ENCODE peak calls at places on chromosomes 16 and 17, in four cellular contexts. P is brain microvascular endothelial cell, X is tibial artery, D is GM12865. J is an unnamed sample.

GRCh38 chr17:77269696-77270681 is 129.2 kb downstream of the SEC14L1 start:
- DNase-seq in P (no peak), X (no peak), D (no peak), J (no peak)

GRCh38 chr16:17949713-17950112 is 386.8 kb downstream of the NPIPA8 start:
- DNase-seq in P (no peak), X (no peak), D (no peak), J (no peak)

GRCh38 chr16:1923299-1924034 is 5.3 kb upstream of the HS3ST6 start:
- DNase-seq in P (no peak), X (no peak), D (no peak), J (no peak)

GRCh38 chr17:40873801-40874200 is 6.8 kb upstream of the KRT12 start:
- DNase-seq in P (no peak), X (no peak), D (no peak), J (no peak)

GRCh38 chr17:76480676-76481075 is 13.3 kb downstream of the AANAT start:
- DNase-seq in P (no peak), X (no peak), D (peak), J (peak)

GRCh38 chr16:73418746-73419145 is 370.8 kb upstream of the ZFHX3 start:
- DNase-seq in P (no peak), X (no peak), D (no peak), J (no peak)

GRCh38 chr17:61366715-61367413 is 32.8 kb upstream of the TBX2 start:
- DNase-seq in P (no peak), X (no peak), D (no peak), J (no peak)

GRCh38 chr16:67100569-67101300 is 9.0 kb upstream of the PHAF1 start:
- DNase-seq in P (no peak), X (no peak), D (peak), J (peak)

GRCh38 chr17:13981881-13982280 is 87.4 kb upstream of the COX10 start:
- DNase-seq in P (peak), X (no peak), D (no peak), J (no peak)

GRCh38 chr17:42655528-42655927 is 3.6 kb upstream of the TUBG2 start:
- DNase-seq in P (no peak), X (no peak), D (no peak), J (no peak)

GRCh38 chr17:32903774-32904673 is 23.9 kb upstream of the TMEM98 start:
- DNase-seq in P (no peak), X (no peak), D (peak), J (no peak)

GRCh38 chr16:22220714-22221113 is 14.6 kb downstream of the EEF2K start:
- DNase-seq in P (no peak), X (peak), D (no peak), J (no peak)

GRCh38 chr17:19978206-19978802 is 676 bp upstream of the AKAP10 start:
- DNase-seq in P (no peak), X (no peak), D (no peak), J (peak)

GRCh38 chr17:77608431-77608830 is 350.1 kb upstream of the TNRC6C start:
- DNase-seq in P (no peak), X (no peak), D (no peak), J (no peak)

GRCh38 chr17:31289790-31290189 is 7.2 kb downstream of the OMG start:
- DNase-seq in P (no peak), X (no peak), D (no peak), J (no peak)

GRCh38 chr17:37770631-37771518 is 26.0 kb upstream of the HNF1B start:
- DNase-seq in P (peak), X (no peak), D (peak), J (no peak)

GRCh38 chr17:50790619-50791018 is 23.3 kb upstream of the ANKRD40CL start:
- DNase-seq in P (no peak), X (no peak), D (no peak), J (no peak)

GRCh38 chr16:66130296-66130910 is 236.1 kb upstream of the CDH5 start:
- DNase-seq in P (peak), X (no peak), D (no peak), J (no peak)

GRCh38 chr17:57553991-57554825 is 190.9 kb downstream of the CCDC182 start:
- DNase-seq in P (no peak), X (no peak), D (no peak), J (no peak)

GRCh38 chr16:74505011-74505410 is 83.7 kb upstream of the CLEC18B start:
- DNase-seq in P (no peak), X (no peak), D (no peak), J (no peak)

GRCh38 chr16:69316595-69317034 is 5.5 kb downstream of the VPS4A start:
- DNase-seq in P (no peak), X (no peak), D (no peak), J (no peak)

GRCh38 chr16:65658339-65659275 is 536.7 kb upstream of the CDH11 start:
- DNase-seq in P (peak), X (no peak), D (no peak), J (no peak)

GRCh38 chr17:74643826-74644225 is 20.3 kb upstream of the CD300E start:
- DNase-seq in P (no peak), X (no peak), D (no peak), J (no peak)
- TF ChIP-seq CTCF in P (no peak), X (no peak), D (no peak), J (no peak)

DNA sequence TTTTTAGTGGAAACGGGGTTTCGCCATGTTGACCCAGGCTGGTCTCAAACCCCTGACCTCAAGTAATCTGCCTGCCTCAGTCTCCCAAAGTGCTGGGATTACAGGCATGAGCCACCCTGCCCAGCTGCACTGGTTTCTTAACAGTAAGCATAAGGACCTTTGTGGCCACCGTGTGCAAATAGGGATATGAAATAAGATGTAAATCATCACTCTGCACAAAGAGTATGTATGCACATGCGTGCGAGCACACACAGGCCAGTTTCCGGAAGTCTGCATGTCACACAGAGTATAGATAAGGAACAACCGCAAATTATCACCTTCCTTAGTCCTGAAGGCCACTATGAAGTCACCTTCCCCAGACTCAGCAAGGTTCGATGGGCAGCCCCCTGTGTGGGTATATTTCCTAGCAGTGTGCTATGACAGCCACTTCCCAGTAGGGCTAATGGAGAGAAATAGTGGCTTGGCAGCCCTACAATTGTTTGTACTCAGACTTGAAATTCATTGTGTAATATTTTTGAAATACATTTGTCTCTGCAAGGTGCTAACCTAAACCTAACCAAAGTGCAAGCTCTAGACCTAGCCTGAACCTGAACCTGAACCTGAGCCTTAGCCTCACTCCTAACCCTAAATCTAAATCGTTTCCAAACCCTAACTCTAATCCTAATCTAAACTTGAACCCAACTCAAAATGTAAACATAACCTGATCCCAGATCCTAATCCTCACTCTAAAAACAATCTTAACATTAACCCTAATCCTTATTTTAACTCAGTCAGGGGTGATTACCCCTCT is 48.4 kb upstream of the SKAP1 start:
- DNase-seq in P (no peak), X (no peak), D (peak), J (peak)
- TF ChIP-seq CTCF in P (no peak), X (no peak), D (no peak), J (no peak)

DNA sequence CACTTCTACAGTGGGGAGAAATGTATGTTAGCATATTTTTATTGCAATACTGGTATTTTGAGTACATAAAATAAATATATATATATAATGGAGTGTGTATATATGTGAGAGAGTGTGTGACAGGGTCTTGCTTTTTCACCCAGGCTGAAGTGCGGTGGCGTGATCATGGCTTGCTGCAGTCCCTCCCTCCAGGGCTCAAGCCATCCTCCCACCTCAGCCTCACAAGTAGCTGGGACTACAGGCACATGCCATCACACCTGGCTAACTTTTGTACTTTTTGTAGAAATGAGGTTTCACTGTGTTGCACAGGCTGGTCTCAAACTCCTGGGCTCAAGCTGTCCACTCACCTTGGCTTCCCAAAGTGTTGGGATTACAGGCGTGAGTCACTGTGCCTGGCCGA is 4.1 kb downstream of the CYLD start:
- DNase-seq in P (no peak), X (no peak), D (no peak), J (no peak)
- TF ChIP-seq CTCF in P (no peak), X (no peak), D (no peak), J (no peak)

DNA sequence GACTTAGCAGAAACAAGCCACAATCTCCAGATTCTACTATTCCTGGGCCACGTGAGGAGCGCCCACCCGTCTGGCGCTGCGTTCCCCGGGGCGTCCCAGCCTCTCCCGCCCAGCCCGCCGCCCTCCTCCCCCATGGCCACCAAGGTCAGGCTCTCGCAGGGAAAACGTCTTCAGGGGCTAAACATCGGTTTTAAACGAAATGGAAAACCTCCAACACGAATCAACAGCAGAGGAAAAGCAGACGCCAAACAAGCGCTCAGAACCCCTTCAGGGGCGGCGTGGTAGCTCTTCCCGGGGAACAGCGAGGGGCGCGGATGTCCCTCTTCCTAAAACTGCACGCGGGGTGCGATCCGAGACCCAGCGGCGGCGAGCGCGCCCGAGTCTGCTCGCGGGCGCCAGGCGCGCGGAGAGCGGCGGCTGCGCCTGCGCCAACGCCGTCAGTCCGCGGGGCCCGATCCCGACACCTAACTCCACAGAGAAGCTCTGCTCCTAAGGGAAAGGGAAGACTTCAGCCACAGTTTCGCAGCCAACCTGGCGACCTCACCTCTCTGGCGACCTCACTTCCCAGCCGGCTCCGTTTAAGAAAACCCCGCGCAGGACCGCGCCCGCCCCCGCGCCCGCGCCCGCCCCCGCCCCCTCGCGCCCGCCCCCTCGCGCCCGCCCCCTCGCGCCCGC is 499 bp upstream of the COG1 start:
- DNase-seq in P (peak), X (peak), D (peak), J (peak)
- TF ChIP-seq CTCF in P (no peak), X (peak), D (no peak), J (no peak)

GRCh38 chr17:81705518-81706231 is 2.5 kb downstream of the MRPL12 start:
- DNase-seq in P (no peak), X (no peak), D (no peak), J (no peak)

GRCh38 chr17:81703747-81704654 is 834 bp downstream of the MRPL12 start:
- DNase-seq in P (no peak), X (no peak), D (no peak), J (no peak)

GRCh38 chr17:81707725-81708646 is 4.1 kb upstream of the SLC25A10 start:
- DNase-seq in P (no peak), X (no peak), D (no peak), J (no peak)

GRCh38 chr17:81706757-81707624 is 3.8 kb downstream of the MRPL12 start:
- DNase-seq in P (no peak), X (no peak), D (no peak), J (no peak)

GRCh38 chr17:81706232-81706611 is 3.1 kb downstream of the MRPL12 start:
- DNase-seq in P (no peak), X (no peak), D (no peak), J (no peak)
- TF ChIP-seq CTCF in P (no peak), X (no peak), D (no peak), J (no peak)

DNA sequence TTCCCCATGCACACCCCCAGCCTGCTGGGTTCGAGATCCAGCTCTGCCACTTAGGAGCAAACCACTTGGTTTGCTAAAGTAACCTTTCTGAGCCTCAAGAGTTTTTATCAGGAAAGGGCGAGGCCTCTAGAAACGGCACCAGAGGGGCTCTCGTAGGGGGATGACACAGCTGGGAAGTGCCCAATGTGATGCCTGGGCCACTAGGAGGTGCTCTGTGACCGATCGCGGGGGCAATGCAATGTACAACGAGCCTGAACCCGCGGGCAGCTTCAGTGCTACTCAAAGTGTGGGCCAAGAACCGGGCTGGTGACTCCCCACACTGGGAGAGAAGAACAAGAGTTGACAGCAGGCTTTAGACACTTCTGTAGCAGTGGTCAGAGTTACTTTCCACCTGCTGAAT is 9.4 kb downstream of the C16orf89 start:
- DNase-seq in P (peak), X (no peak), D (peak), J (peak)
- TF ChIP-seq CTCF in P (peak), X (no peak), D (peak), J (peak)

DNA sequence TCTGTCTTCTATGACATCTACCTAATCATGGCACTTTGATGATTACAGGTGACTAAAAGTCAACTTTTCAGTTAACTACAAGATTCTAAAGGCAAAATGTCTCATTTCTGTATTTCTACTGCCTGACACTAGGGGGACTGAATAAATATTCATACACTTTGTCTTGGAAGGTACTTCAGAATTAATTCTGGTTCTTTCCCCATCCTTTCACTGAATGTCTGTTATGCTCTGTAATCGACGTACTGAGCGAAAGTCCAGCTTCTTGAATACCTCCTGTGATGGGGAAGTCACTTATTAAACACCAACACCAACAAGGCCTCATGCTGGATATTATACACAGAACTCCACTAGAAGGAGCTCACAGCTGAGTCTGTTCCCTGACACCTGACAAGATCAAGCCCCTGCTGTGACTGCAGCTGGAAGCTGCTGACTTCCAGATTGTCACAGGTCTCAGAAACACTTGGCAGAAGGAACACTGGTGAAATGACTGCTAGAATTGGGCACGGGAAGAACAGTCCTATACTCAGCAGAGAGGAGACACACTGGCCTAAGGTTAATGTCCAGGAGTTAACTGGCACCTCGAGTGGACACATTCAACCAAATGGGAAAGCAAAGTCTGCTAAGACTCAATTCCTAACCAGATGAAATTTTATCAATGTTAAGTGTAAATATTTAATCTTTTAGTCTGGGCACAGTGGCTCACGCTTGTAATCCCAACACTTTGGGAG is 31.9 kb downstream of the CMC2 start:
- DNase-seq in P (no peak), X (no peak), D (no peak), J (no peak)
- TF ChIP-seq CTCF in P (peak), X (no peak), D (peak), J (no peak)

GRCh38 chr17:65561394-65562205 is at the start of gene AXIN2:
- DNase-seq in P (peak), X (peak), D (peak), J (peak)
- TF ChIP-seq CTCF in P (peak), X (peak), D (peak), J (no peak)

J was measured in GM13976.